ENCODE peak calls at places on chromosome 18, in eight cellular contexts. D, Q, R, Y, S, M, V and I are unnamed samples.

GRCh38 chr18:41939326-41939725 is 15.7 kb upstream of the PIK3C3 start:
- DNase-seq in V (no peak), M (no peak), Q (no peak), R (no peak), Y (no peak), S (peak; percentile 56), D (no peak), I (no peak)

GRCh38 chr18:3624818-3625716 is 175.1 kb downstream of the TGIF1 start:
- DNase-seq in Q (peak; percentile 61), R (no peak), Y (peak; percentile 96), D (no peak), S (peak; percentile 99), V (peak; percentile 60), M (peak; percentile 43), I (no peak)

GRCh38 chr18:26432651-26433424 is 115.5 kb downstream of the KCTD1 start:
- DNase-seq in V (no peak), S (no peak), Q (no peak), Y (no peak), R (no peak), M (no peak), D (no peak), I (no peak)

GRCh38 chr18:51537487-51537886 is 340.0 kb upstream of the MEX3C start:
- DNase-seq in R (peak; percentile 36), Q (peak; percentile 35), M (no peak), S (no peak), V (peak; percentile 56), D (no peak), Y (peak; percentile 40), I (no peak)

GRCh38 chr18:27964811-27965210 is 212.1 kb downstream of the CDH2 start:
- DNase-seq in S (peak; percentile 51), V (no peak), Y (peak; percentile 20), Q (no peak), R (no peak), D (no peak), M (no peak), I (no peak)

GRCh38 chr18:21912339-21913239 is 172.0 kb downstream of the MIB1 start:
- DNase-seq in R (no peak), D (no peak), M (no peak), V (no peak), S (no peak), Q (no peak), Y (no peak), I (no peak)

GRCh38 chr18:79420033-79420745 is 24.5 kb downstream of the NFATC1 start:
- DNase-seq in M (no peak), V (no peak), D (no peak), S (no peak), Y (no peak), Q (no peak), R (no peak), I (no peak)

GRCh38 chr18:51194604-51195003 is 2.9 kb downstream of the MEX3C start:
- DNase-seq in R (no peak), Q (no peak), S (no peak), V (no peak), Y (no peak), D (no peak), M (no peak), I (no peak)

GRCh38 chr18:67133669-67134068 is 382.9 kb downstream of the DSEL start:
- DNase-seq in D (no peak), V (no peak), S (no peak), Q (no peak), M (no peak), Y (no peak), R (no peak), I (no peak)

GRCh38 chr18:63141777-63142176 is 177.8 kb downstream of the BCL2 start:
- DNase-seq in V (no peak), R (no peak), D (no peak), Q (no peak), Y (no peak), M (no peak), S (no peak), I (no peak)

GRCh38 chr18:67600181-67600631 is 83.7 kb upstream of the DSEL start:
- DNase-seq in R (no peak), S (peak; percentile 93), D (no peak), V (no peak), Q (no peak), Y (no peak), M (no peak), I (no peak)

GRCh38 chr18:46156124-46156745 is 52.0 kb downstream of the HAUS1 start:
- DNase-seq in M (no peak), R (no peak), D (no peak), S (no peak), V (no peak), Q (no peak), Y (no peak), I (no peak)

GRCh38 chr18:48292787-48293409 is 116.3 kb downstream of the ZBTB7C start:
- DNase-seq in V (no peak), Q (no peak), Y (no peak), M (no peak), R (no peak), D (no peak), S (no peak), I (no peak)

GRCh38 chr18:56470679-56471345 is 167.6 kb downstream of the TXNL1 start:
- DNase-seq in V (no peak), D (peak; percentile 37), Y (no peak), Q (no peak), S (no peak), M (no peak), R (peak; percentile 40), I (no peak)

GRCh38 chr18:78939105-78939504 is 40.5 kb upstream of the SALL3 start:
- DNase-seq in Q (no peak), D (no peak), Y (no peak), R (no peak), M (no peak), V (no peak), S (peak; percentile 3), I (no peak)

GRCh38 chr18:41312241-41312590 is 642.8 kb upstream of the PIK3C3 start:
- DNase-seq in V (no peak), Y (no peak), S (no peak), M (no peak), R (no peak), D (no peak), Q (no peak), I (no peak)

GRCh38 chr18:50878345-50879301 is at the start of gene ME2:
- DNase-seq in M (peak; percentile 94), Q (peak; percentile 96), R (peak; percentile 91), V (peak; percentile 94), Y (peak; percentile 90), D (peak; percentile 96), S (peak; percentile 68), I (peak; percentile 81)

GRCh38 chr18:6885992-6886823 is 156.7 kb downstream of the ARHGAP28 start:
- DNase-seq in S (peak; percentile 18), Q (peak; percentile 33), Y (peak; percentile 24), D (peak; percentile 46), V (no peak), R (peak; percentile 67), M (peak; percentile 40), I (no peak)

GRCh38 chr18:9055185-9055584 is 47.3 kb upstream of the NDUFV2 start:
- DNase-seq in M (no peak), D (no peak), V (no peak), R (no peak), S (peak; percentile 90), Y (peak; percentile 47), Q (no peak), I (no peak)

GRCh38 chr18:35163736-35164532 is 76.9 kb upstream of the ZNF397 start:
- DNase-seq in Y (no peak), R (peak; percentile 37), V (peak; percentile 38), Q (no peak), D (no peak), S (no peak), M (no peak), I (no peak)

GRCh38 chr18:22172594-22173049 is 3.2 kb downstream of the GATA6 start:
- DNase-seq in R (no peak), D (peak; percentile 45), Q (peak; percentile 76), M (no peak), Y (no peak), V (no peak), S (no peak), I (no peak)

GRCh38 chr18:26103579-26103978 is 13.2 kb upstream of the SS18 start:
- DNase-seq in V (no peak), D (no peak), Y (peak; percentile 39), M (no peak), Q (peak; percentile 64), S (no peak), R (no peak), I (no peak)

GRCh38 chr18:76875390-76876330 is 53.3 kb downstream of the ZNF236 start:
- DNase-seq in M (peak; percentile 57), R (peak; percentile 13), Q (peak; percentile 37), Y (peak; percentile 55), V (no peak), D (no peak), S (no peak), I (peak; percentile 59)
- TF ChIP-seq CTCF in M (peak; percentile 57), R (peak; percentile 54), Q (peak; percentile 8), Y (peak; percentile 75), V (peak; percentile 30), D (no peak), S (peak; percentile 64), I (peak; percentile 65)

GRCh38 chr18:14781671-14782070 is 33.7 kb downstream of the ANKRD30B start:
- DNase-seq in Y (no peak), Q (no peak), S (no peak), R (no peak), V (no peak), D (no peak), M (peak; percentile 29), I (no peak)
- H3K9me3 ChIP-seq in Y (no peaks in the 10 kb centered on the region), Q (no peaks in the 10 kb centered on the region), S (peaks cover 3% of the 10 kb centered on the region), R (no peaks in the 10 kb centered on the region), V (no peaks in the 10 kb centered on the region), D (no peaks in the 10 kb centered on the region), M (no peaks in the 10 kb centered on the region), I (no peaks in the 10 kb centered on the region)

DNA sequence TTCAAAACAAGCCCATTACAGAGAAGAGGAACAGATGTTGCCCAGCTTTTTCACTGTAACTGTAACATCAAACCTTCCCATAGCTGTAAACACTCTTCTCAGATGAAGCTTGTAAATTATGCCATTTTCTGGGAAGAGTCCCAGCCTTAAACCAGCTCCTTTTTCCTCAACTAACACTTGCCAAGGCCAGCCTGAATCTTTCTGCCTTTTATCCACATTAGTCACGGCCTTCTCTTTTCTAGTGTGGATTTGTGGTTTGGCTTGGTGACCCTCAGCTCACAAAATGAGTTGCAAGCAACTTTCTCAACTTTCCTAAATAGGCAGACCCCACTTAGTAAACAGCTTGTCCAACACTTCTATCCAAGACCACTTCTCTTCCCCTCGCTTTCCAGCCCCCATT is 90.2 kb downstream of the CABLES1 start:
- DNase-seq in Y (no peak), Q (no peak), M (no peak), D (no peak), R (no peak), S (peak; percentile 98), V (no peak), I (peak; percentile 55)
- H3K4me1 ChIP-seq in Y (peaks cover 4% of the 10 kb centered on the region), Q (peaks cover 45% of the 10 kb centered on the region), M (peaks cover 17% of the 10 kb centered on the region), D (peaks cover 24% of the 10 kb centered on the region), R (peaks cover 9% of the 10 kb centered on the region), S (peaks cover 40% of the 10 kb centered on the region), V (no peaks in the 10 kb centered on the region), I (peaks cover 65% of the 10 kb centered on the region)

DNA sequence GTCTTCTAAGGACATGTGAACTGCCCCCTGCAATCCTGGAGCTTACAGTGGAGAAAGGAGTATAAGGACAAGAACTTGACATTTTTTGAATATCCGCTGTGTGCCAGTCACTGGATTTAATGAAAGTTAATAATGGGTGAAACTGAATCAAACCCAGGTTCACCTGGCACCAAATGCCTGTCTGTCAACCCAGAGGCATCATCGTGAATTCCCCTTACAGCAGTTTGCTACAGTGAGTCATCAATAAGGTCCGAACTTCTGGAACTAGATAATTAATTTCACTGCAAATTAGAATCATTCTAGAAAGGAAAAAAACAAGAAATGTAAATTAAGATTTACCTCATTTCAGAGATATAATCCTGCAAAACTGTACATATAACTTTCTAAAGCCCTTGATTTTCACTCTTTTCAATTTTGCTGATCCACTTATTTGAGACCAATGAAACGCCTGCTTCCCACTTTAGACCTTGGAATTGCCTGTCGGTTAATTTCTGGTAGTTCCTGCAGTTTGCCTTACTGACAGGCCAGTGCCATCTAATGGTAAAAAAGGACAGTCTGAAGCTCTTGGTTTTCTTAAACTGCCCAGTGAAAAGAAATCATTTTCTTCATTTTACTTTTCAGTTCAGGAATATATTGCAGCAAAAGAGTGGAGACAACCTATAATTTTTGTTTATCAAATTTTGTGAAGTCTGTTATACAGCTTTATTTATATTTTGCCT is 8.2 kb downstream of the DSG2 start:
- DNase-seq in V (no peak), M (no peak), R (no peak), Y (peak; percentile 63), S (peak; percentile 24), D (no peak), Q (no peak), I (no peak)
- TF ChIP-seq CTCF in V (peak; percentile 38), M (no peak), R (peak; percentile 52), Y (peak; percentile 48), S (peak; percentile 31), D (no peak), Q (no peak), I (no peak)